ENCODE peak calls at places on chromosomes 3 and 15, in six cellular contexts. One of them, this sample, is unnamed.

GRCh38 chr3:39809181-39809994 is at the start of gene MYRIP:
- DNase-seq in spleen: peak; percentile 84
- DNase-seq in thoracic aorta: no peak
- DNase-seq in effector memory CD4-positive, alpha-beta T cell: no peak
- DNase-seq in A549: peak; percentile 40
- DNase-seq in tibial nerve: no peak
- DNase-seq in this sample: peak; percentile 96

GRCh38 chr15:70158309-70158995 is 60.7 kb upstream of the TLE3 start:
- DNase-seq in spleen: no peak
- DNase-seq in thoracic aorta: no peak
- DNase-seq in effector memory CD4-positive, alpha-beta T cell: no peak
- DNase-seq in A549: no peak
- DNase-seq in tibial nerve: no peak
- DNase-seq in this sample: no peak

GRCh38 chr15:78726870-78727551 is 84.3 kb downstream of the ADAMTS7 start:
- DNase-seq in spleen: no peak
- DNase-seq in thoracic aorta: no peak
- DNase-seq in effector memory CD4-positive, alpha-beta T cell: no peak
- DNase-seq in A549: peak; percentile 44
- DNase-seq in tibial nerve: no peak
- DNase-seq in this sample: peak; percentile 55

GRCh38 chr3:13530241-13531009 is 18.5 kb upstream of the FBLN2 start:
- DNase-seq in spleen: peak; percentile 41
- DNase-seq in thoracic aorta: no peak
- DNase-seq in effector memory CD4-positive, alpha-beta T cell: no peak
- DNase-seq in A549: no peak
- DNase-seq in tibial nerve: no peak
- DNase-seq in this sample: no peak

GRCh38 chr3:138197058-138197457 is 10.0 kb downstream of the ARMC8 start:
- DNase-seq in spleen: no peak
- DNase-seq in thoracic aorta: no peak
- DNase-seq in effector memory CD4-positive, alpha-beta T cell: no peak
- DNase-seq in A549: no peak
- DNase-seq in tibial nerve: no peak
- DNase-seq in this sample: no peak

GRCh38 chr3:64264491-64265109 is 39.3 kb upstream of the PRICKLE2 start:
- DNase-seq in spleen: no peak
- DNase-seq in thoracic aorta: no peak
- DNase-seq in effector memory CD4-positive, alpha-beta T cell: no peak
- DNase-seq in A549: no peak
- DNase-seq in tibial nerve: no peak
- DNase-seq in this sample: peak; percentile 23

GRCh38 chr15:64131547-64131946 is 20.0 kb upstream of the SNX22 start:
- DNase-seq in spleen: no peak
- DNase-seq in thoracic aorta: no peak
- DNase-seq in effector memory CD4-positive, alpha-beta T cell: no peak
- DNase-seq in A549: no peak
- DNase-seq in tibial nerve: no peak
- DNase-seq in this sample: no peak

GRCh38 chr3:54773251-54773650 is 154.6 kb downstream of the LRTM1 start:
- DNase-seq in spleen: no peak
- DNase-seq in thoracic aorta: no peak
- DNase-seq in effector memory CD4-positive, alpha-beta T cell: no peak
- DNase-seq in A549: no peak
- DNase-seq in tibial nerve: no peak
- DNase-seq in this sample: no peak

GRCh38 chr3:8705575-8705974 is 28.0 kb upstream of the CAV3 start:
- DNase-seq in spleen: no peak
- DNase-seq in thoracic aorta: no peak
- DNase-seq in effector memory CD4-positive, alpha-beta T cell: no peak
- DNase-seq in A549: no peak
- DNase-seq in tibial nerve: no peak
- DNase-seq in this sample: no peak

GRCh38 chr15:65171428-65171827 is 13.7 kb downstream of the CLPX start:
- DNase-seq in spleen: no peak
- DNase-seq in thoracic aorta: no peak
- DNase-seq in effector memory CD4-positive, alpha-beta T cell: no peak
- DNase-seq in A549: no peak
- DNase-seq in tibial nerve: no peak
- DNase-seq in this sample: no peak

GRCh38 chr3:73470851-73471250 is 153.9 kb downstream of the PDZRN3 start:
- DNase-seq in spleen: no peak
- DNase-seq in thoracic aorta: no peak
- DNase-seq in effector memory CD4-positive, alpha-beta T cell: no peak
- DNase-seq in A549: no peak
- DNase-seq in tibial nerve: no peak
- DNase-seq in this sample: no peak

GRCh38 chr3:197711973-197712707 is 24.6 kb downstream of the RUBCN start:
- DNase-seq in spleen: peak; percentile 91
- DNase-seq in thoracic aorta: peak; percentile 76
- DNase-seq in effector memory CD4-positive, alpha-beta T cell: peak; percentile 83
- DNase-seq in A549: peak; percentile 62
- DNase-seq in tibial nerve: peak; percentile 89
- DNase-seq in this sample: peak; percentile 72

GRCh38 chr3:153290278-153291015 is 128.4 kb downstream of the RAP2B start:
- DNase-seq in spleen: no peak
- DNase-seq in thoracic aorta: no peak
- DNase-seq in effector memory CD4-positive, alpha-beta T cell: no peak
- DNase-seq in A549: peak; percentile 15
- DNase-seq in tibial nerve: no peak
- DNase-seq in this sample: no peak

GRCh38 chr3:100696161-100696560 is 13.1 kb upstream of the TFG start:
- DNase-seq in spleen: no peak
- DNase-seq in thoracic aorta: no peak
- DNase-seq in effector memory CD4-positive, alpha-beta T cell: no peak
- DNase-seq in A549: no peak
- DNase-seq in tibial nerve: no peak
- DNase-seq in this sample: no peak

GRCh38 chr3:100063929-100064461 is 50.3 kb downstream of the FILIP1L start:
- DNase-seq in spleen: no peak
- DNase-seq in thoracic aorta: no peak
- DNase-seq in effector memory CD4-positive, alpha-beta T cell: no peak
- DNase-seq in A549: no peak
- DNase-seq in tibial nerve: no peak
- DNase-seq in this sample: no peak

GRCh38 chr3:12097972-12098371 is 60.7 kb downstream of the TIMP4 start:
- DNase-seq in spleen: no peak
- DNase-seq in thoracic aorta: no peak
- DNase-seq in effector memory CD4-positive, alpha-beta T cell: no peak
- DNase-seq in A549: no peak
- DNase-seq in tibial nerve: no peak
- DNase-seq in this sample: no peak

GRCh38 chr15:82874267-82874666 is 64.8 kb downstream of the WHAMM start:
- DNase-seq in spleen: no peak
- DNase-seq in thoracic aorta: no peak
- DNase-seq in effector memory CD4-positive, alpha-beta T cell: no peak
- DNase-seq in A549: no peak
- DNase-seq in tibial nerve: no peak
- DNase-seq in this sample: no peak

GRCh38 chr3:122975924-122976293 is 51.7 kb downstream of the SEMA5B start:
- DNase-seq in spleen: no peak
- DNase-seq in thoracic aorta: no peak
- DNase-seq in effector memory CD4-positive, alpha-beta T cell: no peak
- DNase-seq in A549: no peak
- DNase-seq in tibial nerve: no peak
- DNase-seq in this sample: no peak

GRCh38 chr3:168511428-168512014 is 415.8 kb upstream of the GOLIM4 start:
- DNase-seq in spleen: no peak
- DNase-seq in thoracic aorta: no peak
- DNase-seq in effector memory CD4-positive, alpha-beta T cell: no peak
- DNase-seq in A549: no peak
- DNase-seq in tibial nerve: no peak
- DNase-seq in this sample: peak; percentile 12

GRCh38 chr15:89090791-89091666 is 2.8 kb downstream of the ABHD2 start:
- DNase-seq in spleen: peak; percentile 89
- DNase-seq in thoracic aorta: peak; percentile 60
- DNase-seq in effector memory CD4-positive, alpha-beta T cell: peak; percentile 9
- DNase-seq in A549: no peak
- DNase-seq in tibial nerve: peak; percentile 62
- DNase-seq in this sample: peak; percentile 42

GRCh38 chr15:62392411-62392810 is 227.3 kb upstream of the C2CD4B start:
- DNase-seq in spleen: no peak
- DNase-seq in thoracic aorta: no peak
- DNase-seq in effector memory CD4-positive, alpha-beta T cell: no peak
- DNase-seq in A549: no peak
- DNase-seq in tibial nerve: no peak
- DNase-seq in this sample: no peak

GRCh38 chr3:56782215-56782614 is 19.5 kb downstream of the ARHGEF3 start:
- DNase-seq in spleen: no peak
- DNase-seq in thoracic aorta: no peak
- DNase-seq in effector memory CD4-positive, alpha-beta T cell: no peak
- DNase-seq in A549: no peak
- DNase-seq in tibial nerve: no peak
- DNase-seq in this sample: no peak

GRCh38 chr15:25439456-25439836 is 622 bp upstream of the UBE3A start:
- DNase-seq in spleen: no peak
- DNase-seq in thoracic aorta: no peak
- DNase-seq in effector memory CD4-positive, alpha-beta T cell: no peak
- DNase-seq in A549: no peak
- DNase-seq in tibial nerve: no peak
- DNase-seq in this sample: no peak

GRCh38 chr3:162776137-162776536 is 1279.5 kb downstream of the OTOL1 start:
- DNase-seq in spleen: no peak
- DNase-seq in thoracic aorta: no peak
- DNase-seq in effector memory CD4-positive, alpha-beta T cell: no peak
- DNase-seq in A549: no peak
- DNase-seq in tibial nerve: no peak
- DNase-seq in this sample: no peak
- H3K27ac ChIP-seq in spleen: no peak overlapping the region
- H3K27ac ChIP-seq in thoracic aorta: no peak overlapping the region
- H3K27ac ChIP-seq in effector memory CD4-positive, alpha-beta T cell: no peak overlapping the region
- H3K27ac ChIP-seq in A549: no peak overlapping the region
- H3K27ac ChIP-seq in tibial nerve: no peak overlapping the region
- H3K27ac ChIP-seq in this sample: no peak overlapping the region

GRCh38 chr15:66476535-66476934 is 21.0 kb downstream of the SNAPC5 start:
- DNase-seq in spleen: no peak
- DNase-seq in thoracic aorta: no peak
- DNase-seq in effector memory CD4-positive, alpha-beta T cell: no peak
- DNase-seq in A549: no peak
- DNase-seq in tibial nerve: no peak
- DNase-seq in this sample: no peak

GRCh38 chr15:66481107-66481856 is 16.3 kb downstream of the SNAPC5 start:
- DNase-seq in spleen: no peak
- DNase-seq in thoracic aorta: no peak
- DNase-seq in effector memory CD4-positive, alpha-beta T cell: no peak
- DNase-seq in A549: no peak
- DNase-seq in tibial nerve: no peak
- DNase-seq in this sample: no peak

GRCh38 chr15:66480267-66480666 is 17.3 kb downstream of the SNAPC5 start:
- DNase-seq in spleen: no peak
- DNase-seq in thoracic aorta: no peak
- DNase-seq in effector memory CD4-positive, alpha-beta T cell: no peak
- DNase-seq in A549: no peak
- DNase-seq in tibial nerve: no peak
- DNase-seq in this sample: no peak

GRCh38 chr15:66474140-66474539 is 23.4 kb downstream of the SNAPC5 start:
- DNase-seq in spleen: no peak
- DNase-seq in thoracic aorta: no peak
- DNase-seq in effector memory CD4-positive, alpha-beta T cell: no peak
- DNase-seq in A549: no peak
- DNase-seq in tibial nerve: no peak
- DNase-seq in this sample: no peak

GRCh38 chr15:66477011-66477410 is 20.6 kb downstream of the SNAPC5 start:
- DNase-seq in spleen: no peak
- DNase-seq in thoracic aorta: no peak
- DNase-seq in effector memory CD4-positive, alpha-beta T cell: no peak
- DNase-seq in A549: no peak
- DNase-seq in tibial nerve: no peak
- DNase-seq in this sample: no peak
- H3K27ac ChIP-seq in spleen: no peak overlapping the region
- H3K27ac ChIP-seq in thoracic aorta: no peak overlapping the region
- H3K27ac ChIP-seq in effector memory CD4-positive, alpha-beta T cell: no peak overlapping the region
- H3K27ac ChIP-seq in A549: no peak overlapping the region
- H3K27ac ChIP-seq in tibial nerve: no peak overlapping the region
- H3K27ac ChIP-seq in this sample: no peak overlapping the region

GRCh38 chr3:38054166-38054991 is 15.4 kb downstream of the DLEC1 start:
- DNase-seq in spleen: no peak
- DNase-seq in thoracic aorta: no peak
- DNase-seq in effector memory CD4-positive, alpha-beta T cell: no peak
- DNase-seq in A549: no peak
- DNase-seq in tibial nerve: no peak
- DNase-seq in this sample: no peak
- H3K27ac ChIP-seq in spleen: no peak overlapping the region
- H3K27ac ChIP-seq in thoracic aorta: no peak overlapping the region
- H3K27ac ChIP-seq in effector memory CD4-positive, alpha-beta T cell: no peak overlapping the region
- H3K27ac ChIP-seq in A549: no peak overlapping the region
- H3K27ac ChIP-seq in tibial nerve: no peak overlapping the region
- H3K27ac ChIP-seq in this sample: no peak overlapping the region

GRCh38 chr15:75179773-75180140 is 21.9 kb upstream of the C15orf39 start:
- DNase-seq in spleen: no peak
- DNase-seq in thoracic aorta: no peak
- DNase-seq in effector memory CD4-positive, alpha-beta T cell: no peak
- DNase-seq in A549: no peak
- DNase-seq in tibial nerve: no peak
- DNase-seq in this sample: no peak

GRCh38 chr15:75177360-75178071 is 24.2 kb upstream of the C15orf39 start:
- DNase-seq in spleen: no peak
- DNase-seq in thoracic aorta: no peak
- DNase-seq in effector memory CD4-positive, alpha-beta T cell: no peak
- DNase-seq in A549: no peak
- DNase-seq in tibial nerve: no peak
- DNase-seq in this sample: peak; percentile 48

GRCh38 chr15:75181780-75182179 is 19.9 kb upstream of the C15orf39 start:
- DNase-seq in spleen: no peak
- DNase-seq in thoracic aorta: no peak
- DNase-seq in effector memory CD4-positive, alpha-beta T cell: no peak
- DNase-seq in A549: no peak
- DNase-seq in tibial nerve: no peak
- DNase-seq in this sample: no peak

GRCh38 chr15:75178171-75178937 is 23.3 kb upstream of the C15orf39 start:
- DNase-seq in spleen: peak; percentile 85
- DNase-seq in thoracic aorta: no peak
- DNase-seq in effector memory CD4-positive, alpha-beta T cell: no peak
- DNase-seq in A549: no peak
- DNase-seq in tibial nerve: peak; percentile 18
- DNase-seq in this sample: no peak

DNA sequence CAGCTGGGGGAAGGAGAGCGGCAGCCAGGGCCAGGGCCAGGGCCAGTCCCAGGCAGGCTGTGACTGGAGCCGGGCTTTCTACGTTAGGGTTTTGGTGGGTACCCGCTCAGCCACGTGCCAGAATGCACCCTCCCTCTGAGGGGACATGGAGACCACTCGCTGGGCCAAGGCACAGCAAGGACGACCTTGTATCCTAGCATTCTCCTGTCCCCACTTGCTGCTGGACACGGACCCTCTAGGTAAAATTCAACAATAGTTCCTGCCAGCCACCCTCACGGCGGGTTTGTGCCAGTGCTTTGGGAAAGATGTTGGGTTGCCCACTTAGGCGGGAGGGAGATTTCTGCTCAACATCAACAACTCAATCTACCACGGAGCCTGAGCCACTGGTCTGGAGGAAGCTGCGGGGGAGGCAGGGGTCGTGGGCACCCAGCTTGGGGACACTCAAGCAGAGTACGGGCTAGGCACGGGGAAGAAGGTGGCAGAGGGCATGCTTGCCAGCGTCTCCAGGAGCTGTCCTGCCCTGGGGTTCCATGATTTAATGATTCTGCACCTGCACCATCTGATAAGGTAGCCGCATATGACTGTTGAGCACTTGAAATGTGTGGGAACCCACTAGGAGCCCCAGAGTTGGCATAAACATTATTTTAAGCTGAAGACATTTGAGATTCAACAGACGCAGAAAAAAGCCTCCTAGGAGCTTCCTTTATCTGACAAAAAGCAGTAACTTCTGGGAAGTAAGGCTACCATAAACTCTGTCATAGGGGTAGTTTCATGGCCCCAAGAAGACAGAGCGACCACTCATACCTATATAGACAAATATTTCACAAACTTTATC is 22.5 kb upstream of the C15orf39 start:
- DNase-seq in spleen: no peak
- DNase-seq in thoracic aorta: no peak
- DNase-seq in effector memory CD4-positive, alpha-beta T cell: no peak
- DNase-seq in A549: no peak
- DNase-seq in tibial nerve: no peak
- DNase-seq in this sample: no peak
- H3K27ac ChIP-seq in spleen: no peak overlapping the region
- H3K27ac ChIP-seq in thoracic aorta: peak overlapping the region; percentile 67
- H3K27ac ChIP-seq in effector memory CD4-positive, alpha-beta T cell: no peak overlapping the region
- H3K27ac ChIP-seq in A549: peak overlapping the region; percentile 1
- H3K27ac ChIP-seq in tibial nerve: peak overlapping the region; percentile 71
- H3K27ac ChIP-seq in this sample: peak overlapping the region; percentile 24

This sample was measured in SK-N-SH.